ENCODE peak calls at places on chromosome 5, in ten cellular contexts. Q is ovary, S is fibroblast of pulmonary artery, E is upper lobe of left lung, P is bronchial epithelial cell, R is endothelial cell, T is AG04450, Y is DND-41, C is ascending aorta, V is thyroid gland. H is an unnamed sample.

GRCh38 chr5:107254214-107254901 is 416.4 kb downstream of the EFNA5 start:
- DNase-seq in P (no peak), R (no peak), C (no peak), T (no peak), S (no peak), Q (no peak), E (no peak), Y (no peak), V (no peak), H (no peak)

GRCh38 chr5:60722416-60722815 is 22.4 kb upstream of the DEPDC1B start:
- DNase-seq in R (no peak), P (no peak), S (no peak), Y (no peak), T (no peak), E (no peak), V (no peak), Q (no peak), C (no peak), H (no peak)

GRCh38 chr5:116237917-116238502 is 153.2 kb downstream of the COMMD10 start:
- DNase-seq in Q (no peak), E (no peak), P (peak; percentile 9), Y (no peak), R (no peak), C (no peak), V (no peak), S (peak; percentile 6), T (no peak), H (no peak)

GRCh38 chr5:175216991-175217390 is 227.0 kb downstream of the DRD1 start:
- DNase-seq in Q (no peak), R (no peak), T (no peak), P (no peak), E (no peak), Y (no peak), S (no peak), V (no peak), C (peak; percentile 48), H (no peak)

GRCh38 chr5:150317048-150318003 is 14.6 kb upstream of the ARSI start:
- DNase-seq in Y (no peak), R (no peak), S (peak; percentile 83), T (peak; percentile 70), C (no peak), E (no peak), Q (peak; percentile 32), V (no peak), P (peak; percentile 95), H (no peak)

GRCh38 chr5:57277085-57277484 is 103.2 kb downstream of the GPBP1 start:
- DNase-seq in V (no peak), Q (no peak), Y (no peak), P (peak; percentile 33), T (no peak), S (peak; percentile 68), E (no peak), R (no peak), C (no peak), H (no peak)

GRCh38 chr5:135950611-135951010 is 4.2 kb downstream of the LECT2 start:
- DNase-seq in R (no peak), Y (no peak), T (peak; percentile 52), Q (no peak), S (no peak), P (no peak), C (no peak), E (no peak), V (no peak), H (no peak)

GRCh38 chr5:69217154-69217731 is 17.4 kb upstream of the CDK7 start:
- DNase-seq in T (no peak), Q (peak; percentile 98), E (peak; percentile 100), R (peak; percentile 95), Y (peak; percentile 95), P (no peak), C (no peak), S (no peak), V (no peak), H (no peak)

GRCh38 chr5:73170522-73170921 is 2.5 kb upstream of the TMEM174 start:
- DNase-seq in P (peak; percentile 34), R (peak; percentile 55), E (no peak), T (no peak), V (no peak), Q (no peak), S (peak; percentile 58), C (no peak), Y (peak; percentile 13), H (no peak)

GRCh38 chr5:135883441-135883840 is 12.2 kb downstream of the IL9 start:
- DNase-seq in Q (no peak), C (no peak), V (no peak), T (no peak), Y (no peak), R (peak; percentile 16), S (no peak), E (no peak), P (no peak), H (no peak)

GRCh38 chr5:142109356-142110045 is 922 bp downstream of the NDFIP1 start:
- DNase-seq in Y (peak; percentile 57), S (peak; percentile 34), R (no peak), C (no peak), Q (peak; percentile 27), V (peak; percentile 39), P (peak; percentile 20), E (no peak), T (no peak), H (no peak)

GRCh38 chr5:126808619-126809018 is 31.7 kb downstream of the LMNB1 start:
- DNase-seq in T (no peak), Y (no peak), V (no peak), P (peak; percentile 24), C (no peak), S (peak; percentile 67), E (no peak), Q (no peak), R (no peak), H (no peak)

GRCh38 chr5:146341854-146342253 is 3.2 kb downstream of the POU4F3 start:
- DNase-seq in C (no peak), P (no peak), Y (no peak), V (no peak), S (no peak), Q (no peak), E (no peak), T (no peak), R (no peak), H (no peak)

GRCh38 chr5:32506251-32506661 is 61.7 kb upstream of the ZFR start:
- DNase-seq in V (no peak), P (peak; percentile 27), Q (no peak), S (peak; percentile 41), R (no peak), E (no peak), Y (no peak), C (no peak), T (no peak), H (no peak)

GRCh38 chr5:89012361-89012760 is 129.4 kb upstream of the MEF2C start:
- DNase-seq in Y (no peak), Q (no peak), V (no peak), T (no peak), E (no peak), S (no peak), R (no peak), C (no peak), P (peak; percentile 70), H (no peak)

GRCh38 chr5:81630721-81631120 is 120.2 kb downstream of the SSBP2 start:
- DNase-seq in Q (no peak), P (no peak), Y (no peak), V (no peak), R (no peak), S (no peak), T (no peak), C (no peak), E (no peak), H (no peak)

GRCh38 chr5:171946382-171946781 is 60.1 kb downstream of the FBXW11 start:
- DNase-seq in C (no peak), Y (no peak), R (no peak), Q (no peak), T (no peak), P (peak; percentile 14), E (no peak), V (no peak), S (no peak), H (no peak)

GRCh38 chr5:37662789-37663475 is 176.9 kb downstream of the GDNF start:
- DNase-seq in R (no peak), Q (no peak), P (no peak), E (no peak), T (no peak), C (no peak), Y (no peak), V (no peak), S (no peak), H (no peak)

GRCh38 chr5:80255752-80256479 is at the start of gene SERINC5:
- DNase-seq in S (peak; percentile 79), Q (peak; percentile 86), C (peak; percentile 41), V (peak; percentile 82), P (peak; percentile 49), R (peak; percentile 74), Y (peak; percentile 87), T (no peak), E (peak; percentile 97), H (peak; percentile 76)
- TF ChIP-seq CTCF in S (no peak), Q (no peak), C (no peak), V (no peak), P (no peak), R (no peak), Y (no peak), T (no peak), E (no peak), H (no peak)

DNA sequence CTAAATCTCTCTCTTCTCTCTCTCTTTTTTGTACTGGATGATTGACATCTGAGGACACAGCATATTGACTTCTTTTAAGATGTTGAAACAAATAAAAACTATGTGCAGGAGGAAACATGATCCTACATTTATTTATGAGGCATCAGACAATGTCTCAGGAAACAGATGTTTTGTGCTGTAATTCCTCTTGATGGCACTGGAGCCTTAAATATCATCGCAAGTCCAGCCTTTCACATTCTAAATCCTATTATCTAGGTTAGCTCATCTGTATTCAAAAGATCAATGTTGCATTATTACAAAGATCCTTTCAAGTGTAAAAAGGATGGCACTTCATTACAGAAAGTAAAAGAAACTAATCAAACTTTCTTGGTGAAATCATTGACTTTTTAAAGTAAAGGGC is 63.9 kb downstream of the MAT2B start:
- DNase-seq in Y (no peak), V (no peak), C (no peak), P (peak; percentile 12), R (no peak), S (peak; percentile 57), E (no peak), T (no peak), Q (no peak), H (no peak)
- TF ChIP-seq CTCF in Y (peak; percentile 11), V (no peak), C (no peak), P (no peak), R (no peak), S (peak; percentile 6), E (no peak), T (peak; percentile 46), Q (no peak), H (no peak)

DNA sequence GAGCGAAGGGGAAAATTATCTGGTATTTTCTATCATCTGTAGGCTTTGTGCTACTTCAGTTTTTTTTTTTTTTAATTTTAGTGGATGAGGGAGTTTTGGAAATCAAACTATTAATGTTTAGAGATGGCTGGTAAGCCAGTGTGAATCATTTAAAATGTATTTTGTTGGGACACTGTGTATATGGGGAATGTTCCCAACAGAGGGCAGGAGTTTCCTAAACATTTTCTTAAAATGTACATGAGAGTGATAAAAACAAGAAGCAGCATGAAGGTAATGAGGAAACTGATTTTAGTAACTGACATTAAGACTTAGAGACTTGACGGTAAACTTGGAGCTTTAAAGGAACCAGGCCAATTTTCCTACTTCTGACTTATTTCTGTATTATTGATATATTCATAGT is 68.2 kb upstream of the ITGA2 start:
- DNase-seq in C (no peak), Y (no peak), E (no peak), R (no peak), S (peak; percentile 53), V (no peak), P (peak; percentile 31), T (no peak), Q (no peak), H (no peak)
- TF ChIP-seq CTCF in C (no peak), Y (no peak), E (no peak), R (no peak), S (peak; percentile 20), V (no peak), P (no peak), T (peak; percentile 27), Q (no peak), H (no peak)

GRCh38 chr5:179768326-179769085 is 25.3 kb upstream of the LTC4S start:
- DNase-seq in Y (no peak), V (no peak), T (no peak), R (no peak), E (no peak), Q (no peak), P (peak; percentile 38), S (no peak), C (no peak), H (no peak)
- TF ChIP-seq CTCF in Y (peak; percentile 18), V (no peak), T (no peak), R (no peak), E (no peak), Q (no peak), P (no peak), S (peak; percentile 18), C (no peak), H (no peak)

H was measured in natural killer cell.